ENCODE peak calls at places on chromosomes 5 and 9, in four cellular contexts. U, P, C and R are unnamed samples.

GRCh38 chr9:109286571-109286977 is 34.3 kb downstream of the EPB41L4B start:
- DNase-seq in U (no peak), P (peak; percentile 23), C (no peak), R (no peak)

GRCh38 chr5:179268399-179268952 is 76.8 kb downstream of the ADAMTS2 start:
- DNase-seq in U (no peak), P (no peak), C (no peak), R (peak; percentile 27)

GRCh38 chr9:127833555-127833954 is 20.9 kb downstream of the ENG start:
- DNase-seq in U (no peak), P (no peak), C (no peak), R (no peak)

GRCh38 chr5:127011151-127011550 is 19.2 kb downstream of the MARCHF3 start:
- DNase-seq in U (no peak), P (no peak), C (no peak), R (no peak)

GRCh38 chr9:84170521-84171141 is 169.9 kb downstream of the SLC28A3 start:
- DNase-seq in U (peak; percentile 17), P (peak; percentile 30), C (no peak), R (peak; percentile 45)

GRCh38 chr5:77743181-77743580 is 33.0 kb downstream of the TBCA start:
- DNase-seq in U (no peak), P (no peak), C (no peak), R (no peak)

GRCh38 chr9:115106001-115106400 is 12.0 kb downstream of the TNC start:
- DNase-seq in U (no peak), P (peak; percentile 10), C (no peak), R (peak; percentile 12)

GRCh38 chr5:82314964-82315728 is 37.0 kb upstream of the RPS23 start:
- DNase-seq in U (no peak), P (no peak), C (no peak), R (no peak)

GRCh38 chr5:81022688-81023084 is 62.5 kb downstream of the RASGRF2 start:
- DNase-seq in U (no peak), P (no peak), C (no peak), R (no peak)

GRCh38 chr5:170404398-170404797 is 15.2 kb upstream of the KCNMB1 start:
- DNase-seq in U (no peak), P (no peak), C (no peak), R (no peak)

GRCh38 chr5:116274251-116274650 is 189.4 kb downstream of the COMMD10 start:
- DNase-seq in U (no peak), P (no peak), C (no peak), R (no peak)

GRCh38 chr5:9148242-9148641 is 397.6 kb downstream of the SEMA5A start:
- DNase-seq in U (no peak), P (no peak), C (no peak), R (no peak)

GRCh38 chr5:158718738-158719505 is 380.8 kb downstream of the EBF1 start:
- DNase-seq in U (no peak), P (no peak), C (no peak), R (no peak)

GRCh38 chr9:123455187-123455586 is 99.2 kb downstream of the CRB2 start:
- DNase-seq in U (no peak), P (no peak), C (no peak), R (no peak)

GRCh38 chr5:59002162-59002825 is 419.4 kb downstream of the RAB3C start:
- DNase-seq in U (no peak), P (no peak), C (no peak), R (no peak)

GRCh38 chr9:89489548-89490527 is 8.1 kb downstream of the SEMA4D start:
- DNase-seq in U (no peak), P (no peak), C (no peak), R (no peak)

GRCh38 chr9:108664309-108665255 is 191.2 kb downstream of the ACTL7B start:
- DNase-seq in U (no peak), P (no peak), C (no peak), R (no peak)

GRCh38 chr5:83921794-83922193 is 201.1 kb upstream of the HAPLN1 start:
- DNase-seq in U (no peak), P (no peak), C (no peak), R (no peak)

GRCh38 chr5:34587355-34588241 is 68.5 kb upstream of the RAI14 start:
- DNase-seq in U (peak; percentile 89), P (peak; percentile 60), C (peak; percentile 15), R (peak; percentile 57)

GRCh38 chr5:179278546-179278945 is 66.7 kb downstream of the ADAMTS2 start:
- DNase-seq in U (no peak), P (no peak), C (no peak), R (no peak)

GRCh38 chr5:160119905-160120266 is 636 bp upstream of the PWWP2A start:
- DNase-seq in U (no peak), P (no peak), C (no peak), R (no peak)

GRCh38 chr5:39219433-39219832 is at the start of gene FYB1:
- DNase-seq in U (no peak), P (no peak), C (no peak), R (no peak)

GRCh38 chr9:133916159-133916541 is 76.0 kb downstream of the VAV2 start:
- DNase-seq in U (no peak), P (no peak), C (no peak), R (no peak)

GRCh38 chr5:132190161-132190817 is 37.4 kb downstream of the P4HA2 start:
- DNase-seq in U (peak; percentile 84), P (peak; percentile 85), C (no peak), R (peak; percentile 76)

GRCh38 chr9:114924327-114924726 is 6.1 kb downstream of the TNFSF8 start:
- DNase-seq in U (no peak), P (no peak), C (no peak), R (no peak)

GRCh38 chr9:34611811-34612787 is at the start of gene RPP25L:
- DNase-seq in U (peak; percentile 90), P (peak; percentile 86), C (no peak), R (peak; percentile 62)

GRCh38 chr5:165029471-165029870 is 1524.1 kb downstream of the MAT2B start:
- DNase-seq in U (no peak), P (no peak), C (no peak), R (peak; percentile 6)

GRCh38 chr5:143987264-143987663 is 175.3 kb downstream of the HMHB1 start:
- DNase-seq in U (no peak), P (no peak), C (no peak), R (no peak)

GRCh38 chr9:131483319-131484050 is 19.2 kb upstream of the POMT1 start:
- DNase-seq in U (no peak), P (no peak), C (no peak), R (no peak)

GRCh38 chr9:120532891-120533290 is 47.1 kb downstream of the CDK5RAP2 start:
- DNase-seq in U (no peak), P (no peak), C (no peak), R (no peak)

GRCh38 chr9:133708770-133709611 is 29.2 kb downstream of the SARDH start:
- DNase-seq in U (no peak), P (no peak), C (peak; percentile 7), R (no peak)

GRCh38 chr5:15248731-15249130 is 251.2 kb upstream of the FBXL7 start:
- DNase-seq in U (no peak), P (no peak), C (no peak), R (no peak)

GRCh38 chr5:83277953-83278352 is 193.6 kb upstream of the VCAN start:
- DNase-seq in U (no peak), P (no peak), C (no peak), R (no peak)

GRCh38 chr5:76503929-76504328 is 100.8 kb downstream of the IQGAP2 start:
- DNase-seq in U (no peak), P (no peak), C (no peak), R (peak; percentile 28)

GRCh38 chr5:122846051-122846567 is 696 bp downstream of the SNX24 start:
- DNase-seq in U (no peak), P (peak; percentile 39), C (no peak), R (peak; percentile 84)

GRCh38 chr5:83306572-83307241 is 164.8 kb upstream of the VCAN start:
- DNase-seq in U (no peak), P (no peak), C (peak; percentile 84), R (no peak)

GRCh38 chr9:108727580-108728056 is 128.2 kb downstream of the ACTL7B start:
- DNase-seq in U (no peak), P (no peak), C (no peak), R (peak; percentile 57)

GRCh38 chr9:87958591-87958990 is 15.7 kb downstream of the CDK20 start:
- DNase-seq in U (no peak), P (no peak), C (no peak), R (no peak)

GRCh38 chr9:77712533-77713130 is 64.5 kb upstream of the GNA14 start:
- DNase-seq in U (no peak), P (no peak), C (no peak), R (peak; percentile 20)

GRCh38 chr9:77710965-77711657 is 63.0 kb upstream of the GNA14 start:
- DNase-seq in U (no peak), P (no peak), C (no peak), R (no peak)

GRCh38 chr9:77708416-77708815 is 60.3 kb upstream of the GNA14 start:
- DNase-seq in U (no peak), P (no peak), C (no peak), R (no peak)

GRCh38 chr9:77710276-77710675 is 62.2 kb upstream of the GNA14 start:
- DNase-seq in U (no peak), P (no peak), C (no peak), R (no peak)

GRCh38 chr9:77707696-77708095 is 59.6 kb upstream of the GNA14 start:
- DNase-seq in U (no peak), P (peak; percentile 47), C (no peak), R (peak; percentile 62)
- TF ChIP-seq JUNB in U (no peak), P (peak; percentile 77), C (no peak), R (no peak)

GRCh38 chr5:163460562-163461176 is at the start of gene HMMR:
- DNase-seq in U (no peak), P (no peak), C (no peak), R (peak; percentile 13)
- TF ChIP-seq MAX in U (no peak), P (no peak), C (no peak), R (no peak)

GRCh38 chr9:99118782-99119466 is 14.0 kb downstream of the TGFBR1 start:
- DNase-seq in U (no peak), P (no peak), C (peak; percentile 76), R (no peak)
- TF ChIP-seq JUNB in U (no peak), P (no peak), C (peak; percentile 70), R (no peak)

GRCh38 chr5:135705230-135705631 is 126.4 kb upstream of the CXCL14 start:
- DNase-seq in U (no peak), P (no peak), C (no peak), R (no peak)

GRCh38 chr5:135702191-135702590 is 123.4 kb upstream of the CXCL14 start:
- DNase-seq in U (no peak), P (no peak), C (no peak), R (no peak)

GRCh38 chr5:135704616-135705015 is 125.8 kb upstream of the CXCL14 start:
- DNase-seq in U (no peak), P (no peak), C (no peak), R (no peak)

GRCh38 chr5:135700731-135701130 is 121.9 kb upstream of the CXCL14 start:
- DNase-seq in U (no peak), P (no peak), C (no peak), R (no peak)

DNA sequence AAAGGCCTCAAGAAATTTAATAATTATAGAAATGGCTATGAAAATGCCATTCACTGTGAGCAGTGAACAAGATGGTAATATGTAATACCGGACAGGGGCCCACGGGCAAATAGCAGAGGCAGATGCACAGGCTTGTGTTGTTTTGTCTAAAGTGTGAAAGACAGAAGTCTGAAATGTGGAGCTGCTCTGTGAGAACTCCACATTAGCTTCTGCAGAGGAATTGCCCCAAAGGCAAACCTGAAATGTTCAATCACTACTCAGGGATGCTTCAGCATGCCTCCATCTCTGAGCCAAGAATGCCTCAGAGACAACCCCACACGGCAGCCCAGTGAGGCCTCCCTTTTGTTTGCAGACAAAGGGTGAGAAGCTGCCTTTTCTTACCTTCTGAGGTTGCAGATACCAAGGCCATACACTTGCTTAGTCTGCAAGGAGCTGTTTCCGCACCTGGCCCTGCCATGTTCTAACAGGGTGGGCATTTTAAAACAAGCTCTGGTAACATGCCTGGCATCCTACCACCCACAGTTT is 124.3 kb upstream of the CXCL14 start:
- DNase-seq in U (no peak), P (no peak), C (no peak), R (no peak)
- TF ChIP-seq MAX in U (no peak), P (no peak), C (no peak), R (no peak)